ENCODE peak calls at places on chromosomes 13 and 19, in four cellular contexts. One of them, this sample, is unnamed.
A peak's percentile ranks its signal among the peaks of the same experiment; 100 is the strongest.

GRCh38 chr19:39131255-39131755 is 5.7 kb downstream of the PAK4 start:
- DNase-seq in esophagus squamous epithelium: no peak
- DNase-seq in tibial nerve: no peak
- DNase-seq in stomach: no peak
- DNase-seq in this sample: no peak

GRCh38 chr19:17441241-17442135 is 7.0 kb downstream of the TMEM221 start:
- DNase-seq in stomach: no peak
- DNase-seq in tibial nerve: no peak
- DNase-seq in esophagus squamous epithelium: no peak
- DNase-seq in this sample: peak; percentile 43

GRCh38 chr19:3698386-3698950 is 1.8 kb downstream of the PIP5K1C start:
- DNase-seq in esophagus squamous epithelium: no peak
- DNase-seq in tibial nerve: no peak
- DNase-seq in stomach: no peak
- DNase-seq in this sample: no peak

GRCh38 chr19:5154799-5155426 is 185.7 kb downstream of the PTPRS start:
- DNase-seq in stomach: no peak
- DNase-seq in tibial nerve: no peak
- DNase-seq in esophagus squamous epithelium: no peak
- DNase-seq in this sample: no peak

GRCh38 chr19:3760871-3761361 is 576 bp downstream of the APBA3 start:
- DNase-seq in esophagus squamous epithelium: no peak
- DNase-seq in tibial nerve: no peak
- DNase-seq in stomach: no peak
- DNase-seq in this sample: no peak

GRCh38 chr13:45402641-45403040 is 15.5 kb downstream of the SLC25A30 start:
- DNase-seq in esophagus squamous epithelium: no peak
- DNase-seq in tibial nerve: no peak
- DNase-seq in stomach: no peak
- DNase-seq in this sample: no peak

GRCh38 chr19:23075031-23075733 is 41.6 kb upstream of the ZNF730 start:
- DNase-seq in tibial nerve: no peak
- DNase-seq in esophagus squamous epithelium: no peak
- DNase-seq in stomach: no peak
- DNase-seq in this sample: peak; percentile 85

GRCh38 chr13:24854311-24854710 is 90.3 kb downstream of the RNF17 start:
- DNase-seq in stomach: no peak
- DNase-seq in esophagus squamous epithelium: no peak
- DNase-seq in tibial nerve: no peak
- DNase-seq in this sample: no peak

GRCh38 chr19:51439021-51439465 is 19.2 kb downstream of the SIGLEC8 start:
- DNase-seq in stomach: no peak
- DNase-seq in tibial nerve: peak; percentile 16
- DNase-seq in esophagus squamous epithelium: no peak
- DNase-seq in this sample: no peak

GRCh38 chr19:29539668-29540067 is 13.9 kb downstream of the VSTM2B start:
- DNase-seq in esophagus squamous epithelium: no peak
- DNase-seq in stomach: no peak
- DNase-seq in tibial nerve: no peak
- DNase-seq in this sample: no peak

GRCh38 chr13:76380436-76381065 is 505.7 kb downstream of the KCTD12 start:
- DNase-seq in esophagus squamous epithelium: no peak
- DNase-seq in stomach: no peak
- DNase-seq in tibial nerve: no peak
- DNase-seq in this sample: no peak

GRCh38 chr13:108345016-108345415 is 75.5 kb downstream of the TNFSF13B start:
- DNase-seq in tibial nerve: no peak
- DNase-seq in stomach: no peak
- DNase-seq in esophagus squamous epithelium: no peak
- DNase-seq in this sample: no peak
- H3K27me3 ChIP-seq in tibial nerve: no peaks in the 10 kb centered on the region
- H3K27me3 ChIP-seq in stomach: peaks cover 4% of the 10 kb centered on the region
- H3K27me3 ChIP-seq in esophagus squamous epithelium: no peaks in the 10 kb centered on the region
- H3K27me3 ChIP-seq in this sample: no peaks in the 10 kb centered on the region

DNA sequence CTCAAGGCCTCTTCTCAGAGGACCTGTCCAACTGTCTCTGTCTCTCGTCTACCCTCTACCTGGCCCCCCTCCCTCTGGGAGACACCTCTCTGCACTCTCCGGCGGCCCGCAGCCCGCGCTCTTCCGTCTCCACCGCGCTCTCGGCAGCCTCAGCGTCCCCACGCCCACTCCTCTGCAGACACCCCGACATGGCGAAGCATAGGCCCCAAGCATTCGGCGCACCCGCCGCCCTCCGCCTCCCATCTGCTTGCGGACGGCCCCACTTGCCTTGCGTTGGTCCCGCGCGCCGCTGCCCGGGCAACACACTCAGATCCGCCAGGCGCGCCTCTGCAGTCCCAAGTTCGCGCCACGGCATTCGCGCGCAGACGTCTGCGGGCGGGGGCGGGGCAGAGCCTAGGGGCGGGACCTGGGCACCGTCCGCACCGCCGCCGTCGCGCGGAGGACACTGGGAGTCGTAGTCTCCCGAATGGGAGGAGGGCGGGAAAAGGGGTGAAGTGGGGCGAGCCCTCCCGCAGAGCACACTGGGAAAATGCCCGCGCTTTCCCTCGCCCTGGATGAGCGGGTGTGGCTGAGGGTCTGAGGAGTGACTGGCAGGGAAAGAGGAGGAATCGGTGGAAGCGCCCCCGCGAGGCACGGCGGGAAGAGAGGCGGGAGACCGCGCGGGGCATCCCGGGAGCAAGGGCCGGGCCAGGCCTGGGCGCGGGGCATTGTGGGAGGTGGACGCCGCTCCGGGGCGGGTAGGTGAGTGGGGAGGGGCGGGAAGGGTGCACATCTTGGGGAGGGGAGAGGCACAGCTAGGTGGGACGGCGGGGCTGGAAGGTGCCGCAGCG is at the start of the genes LIG1 and ZSWIM9:
- DNase-seq in esophagus squamous epithelium: peak; percentile 84
- DNase-seq in stomach: peak; percentile 92
- DNase-seq in tibial nerve: peak; percentile 82
- DNase-seq in this sample: peak; percentile 94
- TF ChIP-seq CTCF in esophagus squamous epithelium: no peak
- TF ChIP-seq CTCF in stomach: no peak
- TF ChIP-seq CTCF in tibial nerve: no peak
- TF ChIP-seq CTCF in this sample: no peak

GRCh38 chr19:42850981-42851717 is 28.4 kb downstream of the PSG1 start:
- DNase-seq in tibial nerve: peak; percentile 34
- DNase-seq in esophagus squamous epithelium: no peak
- DNase-seq in stomach: no peak
- DNase-seq in this sample: no peak
- H3K27ac ChIP-seq in tibial nerve: peak overlapping the region; percentile 46
- H3K27ac ChIP-seq in esophagus squamous epithelium: peak overlapping the region; percentile 48
- H3K27ac ChIP-seq in stomach: peak overlapping the region; percentile 20
- H3K27ac ChIP-seq in this sample: no peak overlapping the region

DNA sequence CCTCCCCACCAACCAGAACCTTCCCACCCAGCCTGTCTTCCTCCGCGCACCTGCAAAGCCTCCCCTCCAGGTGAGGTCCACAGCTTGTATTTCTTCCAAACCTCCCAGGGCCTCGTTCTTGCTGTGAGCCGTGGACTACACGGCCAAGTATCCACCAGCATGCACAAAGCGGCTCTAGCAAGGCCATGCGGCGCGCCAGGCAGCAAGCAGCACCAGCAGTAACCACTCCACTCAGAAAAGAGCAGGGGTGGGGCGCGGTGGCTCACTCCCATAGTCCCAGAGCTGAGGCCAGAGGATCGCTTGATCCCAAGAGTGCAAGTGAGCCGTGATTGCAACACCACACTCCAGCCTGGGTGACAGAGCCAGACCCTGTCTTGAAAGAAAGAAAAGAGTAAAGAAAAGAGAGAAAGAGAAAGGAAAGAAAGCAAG is 4.7 kb downstream of the CCDC8 start:
- DNase-seq in esophagus squamous epithelium: no peak
- DNase-seq in tibial nerve: peak; percentile 25
- DNase-seq in stomach: peak; percentile 48
- DNase-seq in this sample: peak; percentile 77
- H3K27me3 ChIP-seq in esophagus squamous epithelium: peaks cover 6% of the 10 kb centered on the region
- H3K27me3 ChIP-seq in tibial nerve: no peaks in the 10 kb centered on the region
- H3K27me3 ChIP-seq in stomach: peaks cover 99% of the 10 kb centered on the region
- H3K27me3 ChIP-seq in this sample: no peaks in the 10 kb centered on the region

GRCh38 chr19:35562336-35562735 is 1.1 kb downstream of the ATP4A start:
- DNase-seq in tibial nerve: no peak
- DNase-seq in stomach: no peak
- DNase-seq in esophagus squamous epithelium: no peak
- DNase-seq in this sample: no peak

GRCh38 chr19:35566738-35567137 is 3.3 kb upstream of the ATP4A start:
- DNase-seq in stomach: no peak
- DNase-seq in tibial nerve: no peak
- DNase-seq in esophagus squamous epithelium: no peak
- DNase-seq in this sample: no peak

GRCh38 chr19:35562776-35563175 is 682 bp downstream of the ATP4A start:
- DNase-seq in esophagus squamous epithelium: no peak
- DNase-seq in stomach: no peak
- DNase-seq in tibial nerve: no peak
- DNase-seq in this sample: no peak

GRCh38 chr19:35563207-35563829 is at the start of gene ATP4A:
- DNase-seq in esophagus squamous epithelium: no peak
- DNase-seq in tibial nerve: no peak
- DNase-seq in stomach: no peak
- DNase-seq in this sample: no peak

GRCh38 chr19:35565016-35565856 is 1.8 kb upstream of the ATP4A start:
- DNase-seq in tibial nerve: no peak
- DNase-seq in esophagus squamous epithelium: no peak
- DNase-seq in stomach: no peak
- DNase-seq in this sample: no peak
- TF ChIP-seq CTCF in tibial nerve: no peak
- TF ChIP-seq CTCF in esophagus squamous epithelium: no peak
- TF ChIP-seq CTCF in stomach: no peak
- TF ChIP-seq CTCF in this sample: no peak

GRCh38 chr19:40403262-40403984 is 9.8 kb downstream of the PRX start:
- DNase-seq in tibial nerve: peak; percentile 85
- DNase-seq in esophagus squamous epithelium: peak; percentile 63
- DNase-seq in stomach: peak; percentile 90
- DNase-seq in this sample: peak; percentile 95
- H3K27ac ChIP-seq in tibial nerve: peak overlapping the region; percentile 92
- H3K27ac ChIP-seq in esophagus squamous epithelium: peak overlapping the region; percentile 91
- H3K27ac ChIP-seq in stomach: peak overlapping the region; percentile 79
- H3K27ac ChIP-seq in this sample: peak overlapping the region; percentile 87

GRCh38 chr19:12838893-12839656 is 760 bp downstream of the MAST1 start:
- DNase-seq in tibial nerve: no peak
- DNase-seq in esophagus squamous epithelium: no peak
- DNase-seq in stomach: no peak
- DNase-seq in this sample: no peak

GRCh38 chr19:12836529-12836863 is 1.8 kb upstream of the MAST1 start:
- DNase-seq in tibial nerve: no peak
- DNase-seq in esophagus squamous epithelium: no peak
- DNase-seq in stomach: no peak
- DNase-seq in this sample: no peak

GRCh38 chr19:12838182-12838890 is at the start of gene MAST1:
- DNase-seq in stomach: peak; percentile 50
- DNase-seq in tibial nerve: no peak
- DNase-seq in esophagus squamous epithelium: no peak
- DNase-seq in this sample: peak; percentile 45

GRCh38 chr19:12834976-12835757 is 788 bp upstream of the RTBDN start:
- DNase-seq in stomach: peak; percentile 40
- DNase-seq in tibial nerve: no peak
- DNase-seq in esophagus squamous epithelium: no peak
- DNase-seq in this sample: peak; percentile 61

GRCh38 chr19:12837225-12837624 is 1.1 kb upstream of the MAST1 start:
- DNase-seq in stomach: no peak
- DNase-seq in tibial nerve: no peak
- DNase-seq in esophagus squamous epithelium: no peak
- DNase-seq in this sample: no peak
- H3K27me3 ChIP-seq in stomach: peaks cover 100% of the 10 kb centered on the region
- H3K27me3 ChIP-seq in tibial nerve: no peaks in the 10 kb centered on the region
- H3K27me3 ChIP-seq in esophagus squamous epithelium: peaks cover 20% of the 10 kb centered on the region
- H3K27me3 ChIP-seq in this sample: peaks cover 6% of the 10 kb centered on the region

GRCh38 chr13:50905256-50905655 is 4.3 kb upstream of the RNASEH2B start:
- DNase-seq in tibial nerve: no peak
- DNase-seq in esophagus squamous epithelium: no peak
- DNase-seq in stomach: no peak
- DNase-seq in this sample: no peak
- TF ChIP-seq CTCF in tibial nerve: no peak
- TF ChIP-seq CTCF in esophagus squamous epithelium: no peak
- TF ChIP-seq CTCF in stomach: no peak
- TF ChIP-seq CTCF in this sample: no peak